ENCODE peak calls at places on chromosomes 4 and X, in ten cellular contexts. L, W, Z, C, S, X, V, B, D and J are unnamed samples.

GRCh38 chrX:13119386-13119785 is 75.0 kb upstream of the FAM9C start:
- DNase-seq in B (no peak), Z (no peak), D (peak), C (no peak), V (no peak), X (no peak), L (no peak), W (no peak), S (no peak), J (no peak)

GRCh38 chr4:6668391-6668790 is 25.3 kb upstream of the S100P start:
- DNase-seq in C (no peak), V (no peak), B (no peak), Z (no peak), L (no peak), D (peak), X (no peak), S (no peak), W (no peak), J (peak)

GRCh38 chr4:7006411-7006810 is 36.8 kb upstream of the TADA2B start:
- DNase-seq in W (no peak), V (no peak), S (no peak), B (no peak), X (no peak), C (no peak), D (peak), Z (no peak), L (no peak), J (no peak)

GRCh38 chrX:2926664-2927275 is 2.4 kb downstream of the ARSD start:
- DNase-seq in B (no peak), X (no peak), D (no peak), V (no peak), L (no peak), W (no peak), C (no peak), S (no peak), Z (no peak), J (no peak)

GRCh38 chr4:76624271-76624681 is 189.2 kb downstream of the SHROOM3 start:
- DNase-seq in W (no peak), L (no peak), S (no peak), V (peak), C (peak), B (peak), D (peak), X (no peak), Z (no peak), J (no peak)

GRCh38 chrX:49627030-49627777 is 28.4 kb downstream of the GAGE1 start:
- DNase-seq in L (no peak), D (peak), B (no peak), X (no peak), W (peak), V (no peak), Z (peak), S (peak), C (no peak), J (peak)

GRCh38 chrX:73818200-73819116 is 255.5 kb downstream of the CHIC1 start:
- DNase-seq in B (no peak), D (no peak), X (no peak), L (no peak), C (no peak), Z (no peak), W (no peak), V (no peak), S (no peak), J (no peak)

GRCh38 chr4:153318696-153319320 is 25.7 kb upstream of the MND1 start:
- DNase-seq in S (no peak), B (no peak), W (no peak), V (no peak), Z (no peak), D (peak), L (no peak), X (no peak), C (peak), J (peak)

GRCh38 chr4:140188975-140189374 is 35.0 kb upstream of the MAML3 start:
- DNase-seq in B (no peak), W (no peak), Z (no peak), C (no peak), L (no peak), V (peak), S (no peak), D (peak), X (no peak), J (no peak)

GRCh38 chr4:176226736-176227135 is 31.4 kb upstream of the SPATA4 start:
- DNase-seq in C (no peak), Z (no peak), D (peak), S (no peak), L (no peak), V (no peak), B (no peak), W (no peak), X (no peak), J (no peak)

GRCh38 chrX:36909584-36909983 is 98.6 kb upstream of the FAM47C start:
- DNase-seq in C (no peak), S (no peak), D (no peak), L (no peak), W (no peak), B (no peak), V (no peak), Z (no peak), X (no peak), J (no peak)

GRCh38 chr4:114603455-114603854 is 4.8 kb downstream of the UGT8 start:
- DNase-seq in L (no peak), S (no peak), X (no peak), W (no peak), D (no peak), Z (no peak), C (no peak), B (no peak), V (no peak), J (peak)

GRCh38 chr4:80540785-80541469 is 205.4 kb downstream of the CFAP299 start:
- DNase-seq in S (no peak), V (no peak), Z (no peak), B (no peak), W (no peak), X (no peak), L (no peak), D (peak), C (no peak), J (no peak)

GRCh38 chrX:17590892-17591740 is 146.2 kb upstream of the SCML1 start:
- DNase-seq in L (peak), B (peak), W (no peak), V (peak), C (peak), X (peak), S (no peak), D (peak), Z (no peak), J (peak)

GRCh38 chrX:103918050-103918449 is 44.4 kb upstream of the TMSB15B start:
- DNase-seq in B (peak), L (peak), Z (peak), V (peak), W (peak), S (peak), C (peak), D (peak), X (peak), J (peak)

GRCh38 chrX:69163936-69164741 is 1.1 kb downstream of the PJA1 start:
- DNase-seq in X (peak), L (peak), S (peak), C (peak), B (no peak), W (peak), Z (peak), V (no peak), D (no peak), J (no peak)

GRCh38 chr4:55608591-55608990 is 16.5 kb upstream of the PDCL2 start:
- DNase-seq in L (no peak), V (no peak), Z (no peak), S (no peak), B (no peak), X (no peak), W (no peak), D (no peak), C (no peak), J (no peak)

GRCh38 chr4:155802573-155802972 is 43.8 kb downstream of the GUCY1B1 start:
- DNase-seq in D (peak), L (no peak), C (no peak), S (no peak), V (no peak), W (no peak), Z (no peak), X (no peak), B (no peak), J (no peak)

GRCh38 chrX:153599192-153600031 is 473 bp upstream of the CCNQ start:
- DNase-seq in W (peak), X (peak), C (peak), B (peak), D (peak), S (peak), L (peak), V (peak), Z (peak), J (peak)

GRCh38 chr4:1882850-1883271 is 11.7 kb downstream of the NSD2 start:
- DNase-seq in B (no peak), S (no peak), X (no peak), V (no peak), W (no peak), D (no peak), Z (no peak), L (no peak), C (no peak), J (no peak)

GRCh38 chr4:88043586-88044340 is 36.3 kb downstream of the PKD2 start:
- DNase-seq in V (no peak), D (no peak), S (no peak), C (no peak), W (no peak), L (no peak), B (no peak), X (no peak), Z (no peak), J (no peak)

GRCh38 chrX:123219916-123220315 is 35.8 kb downstream of the GRIA3 start:
- DNase-seq in S (no peak), B (no peak), D (no peak), C (peak), W (no peak), X (no peak), L (no peak), Z (no peak), V (no peak), J (no peak)

GRCh38 chr4:47837582-47838294 is at the start of gene CORIN:
- DNase-seq in Z (peak), D (no peak), B (peak), W (no peak), L (no peak), C (no peak), X (no peak), S (no peak), V (no peak), J (peak)

GRCh38 chr4:124940387-124940786 is 227.9 kb upstream of the ANKRD50 start:
- DNase-seq in V (no peak), C (no peak), X (no peak), B (no peak), L (no peak), Z (no peak), W (no peak), D (peak), S (no peak), J (no peak)

GRCh38 chr4:183797041-183797444 is 108.1 kb upstream of the STOX2 start:
- DNase-seq in S (no peak), B (no peak), W (no peak), X (peak), D (no peak), V (peak), L (peak), C (no peak), Z (no peak), J (no peak)

GRCh38 chr4:70589785-70590184 is 2.3 kb upstream of the AMBN start:
- DNase-seq in D (no peak), V (no peak), B (no peak), X (no peak), L (no peak), C (no peak), Z (no peak), W (no peak), S (no peak), J (no peak)

GRCh38 chrX:119685225-119686066 is 7.5 kb downstream of the SEPTIN6 start:
- DNase-seq in B (no peak), S (peak), C (peak), L (no peak), X (no peak), V (no peak), D (no peak), Z (no peak), W (peak), J (no peak)

GRCh38 chr4:75490155-75490554 is 24.0 kb downstream of the RCHY1 start:
- DNase-seq in Z (no peak), B (no peak), V (no peak), S (no peak), W (no peak), D (peak), X (no peak), L (no peak), C (peak), J (peak)